ENCODE peak calls at places on chromosomes 11 and 22, in eight cellular contexts. U is NCI-H2081; M is AG08395; G is mesendoderm; H is progenitor cell of endocrine pancreas; P is heart right ventricle; F is stimulated activated CD4-positive, alpha-beta T cell treated with anti-CD3 and anti-CD28 coated beads, TNF-alpha, amount 100 ng/mL, for 1 hour; W is HFF-Myc. D is an unnamed sample.

GRCh38 chr11:106031936-106032335 is 9.9 kb upstream of the MSANTD4 start:
- DNase-seq in U (no peak), M (no peak), G (no peak), H (no peak), P (no peak), F (no peak), W (no peak), D (no peak)

GRCh38 chr11:70384486-70385152 is 13.7 kb upstream of the CTTN start:
- DNase-seq in U (no peak), M (no peak), G (no peak), H (no peak), P (no peak), F (no peak), W (no peak), D (no peak)

GRCh38 chr11:125552927-125553326 is 16.4 kb upstream of the EI24 start:
- DNase-seq in U (no peak), M (no peak), G (no peak), H (no peak), P (no peak), F (no peak), W (no peak), D (no peak)

GRCh38 chr11:134501406-134502152 is 89.5 kb upstream of the B3GAT1 start:
- DNase-seq in U (no peak), M (no peak), G (no peak), H (no peak), P (no peak), F (no peak), W (no peak), D (no peak)

GRCh38 chr11:119081682-119082081 is 3.0 kb upstream of the HMBS start:
- DNase-seq in U (no peak), M (no peak), G (no peak), H (no peak), P (no peak), F (no peak), W (no peak), D (no peak)

GRCh38 chr22:19607198-19608113 is 83.2 kb upstream of the CLDN5 start:
- DNase-seq in U (peak), M (no peak), G (no peak), H (no peak), P (peak), F (no peak), W (no peak), D (peak)

GRCh38 chr22:23220485-23221350 is 40.4 kb downstream of the BCR start:
- DNase-seq in U (no peak), M (peak), G (no peak), H (no peak), P (no peak), F (no peak), W (no peak), D (no peak)

GRCh38 chr11:119906376-119906775 is 177.4 kb upstream of the NECTIN1 start:
- DNase-seq in U (no peak), M (no peak), G (no peak), H (no peak), P (no peak), F (no peak), W (no peak), D (no peak)

GRCh38 chr11:91173701-91174100 is 950.9 kb upstream of the CHORDC1 start:
- DNase-seq in U (no peak), M (no peak), G (no peak), H (no peak), P (no peak), F (no peak), W (no peak), D (no peak)

GRCh38 chr22:38240734-38241252 is 32.0 kb downstream of the TMEM184B start:
- DNase-seq in U (peak), M (peak), G (peak), H (no peak), P (no peak), F (no peak), W (peak), D (no peak)

GRCh38 chr22:27895600-27895999 is 23.5 kb downstream of the PITPNB start:
- DNase-seq in U (no peak), M (no peak), G (peak), H (no peak), P (no peak), F (no peak), W (no peak), D (no peak)

GRCh38 chr11:65588199-65589054 is 7.2 kb downstream of the KCNK7 start:
- DNase-seq in U (peak), M (peak), G (peak), H (no peak), P (peak), F (peak), W (no peak), D (no peak)

GRCh38 chr11:121648306-121648705 is 195.5 kb upstream of the SORL1-AS1 start:
- DNase-seq in U (no peak), M (no peak), G (peak), H (no peak), P (no peak), F (no peak), W (no peak), D (no peak)

GRCh38 chr11:86790867-86791849 is 9.2 kb upstream of the PRSS23 start:
- DNase-seq in U (no peak), M (no peak), G (no peak), H (no peak), P (no peak), F (no peak), W (no peak), D (no peak)

GRCh38 chr22:43743131-43743530 is 69.0 kb downstream of the EFCAB6 start:
- DNase-seq in U (no peak), M (no peak), G (peak), H (no peak), P (no peak), F (no peak), W (no peak), D (no peak)

GRCh38 chr11:40241524-40242037 is 1217.9 kb downstream of the LRRC4C start:
- DNase-seq in U (no peak), M (no peak), G (peak), H (no peak), P (peak), F (no peak), W (no peak), D (no peak)

GRCh38 chr22:29695129-29695926 is 24.5 kb upstream of the CABP7 start:
- DNase-seq in U (peak), M (peak), G (no peak), H (no peak), P (no peak), F (no peak), W (no peak), D (no peak)

GRCh38 chr11:65640483-65641207 is 2.7 kb downstream of the SIPA1 start:
- DNase-seq in U (no peak), M (no peak), G (no peak), H (no peak), P (peak), F (no peak), W (no peak), D (no peak)

GRCh38 chr11:10051868-10052586 is 242.0 kb downstream of the SBF2 start:
- DNase-seq in U (no peak), M (no peak), G (peak), H (no peak), P (no peak), F (no peak), W (no peak), D (no peak)

GRCh38 chr11:45178223-45178622 is 31.8 kb downstream of the PRDM11 start:
- DNase-seq in U (no peak), M (no peak), G (no peak), H (no peak), P (no peak), F (no peak), W (no peak), D (no peak)

GRCh38 chr22:42343551-42344081 is 73.2 kb upstream of the TCF20 start:
- DNase-seq in U (peak), M (peak), G (no peak), H (no peak), P (no peak), F (no peak), W (no peak), D (no peak)

GRCh38 chr11:122664188-122664587 is 8.7 kb downstream of the UBASH3B start:
- DNase-seq in U (no peak), M (peak), G (no peak), H (no peak), P (no peak), F (no peak), W (no peak), D (no peak)

GRCh38 chr11:47572715-47573255 is 6.0 kb downstream of the KBTBD4 start:
- DNase-seq in U (no peak), M (no peak), G (no peak), H (no peak), P (no peak), F (no peak), W (no peak), D (no peak)

D was measured in lung.